ENCODE peak calls at places on chromosomes 2 and 18, in seven cellular contexts. One of them, this sample, is unnamed.

GRCh38 chr18:61972389-61973264 is 79.8 kb upstream of the RNF152 start:
- DNase-seq in HFF-Myc: no peak
- DNase-seq in GM12865: peak
- DNase-seq in choroid plexus epithelial cell: no peak
- DNase-seq in cardiac fibroblast: no peak
- DNase-seq in AG09309: no peak
- DNase-seq in AG10803: no peak
- DNase-seq in this sample: no peak

GRCh38 chr2:61887684-61888303 is 662 bp downstream of the CCT4 start:
- DNase-seq in HFF-Myc: no peak
- DNase-seq in GM12865: peak
- DNase-seq in choroid plexus epithelial cell: peak
- DNase-seq in cardiac fibroblast: peak
- DNase-seq in AG09309: no peak
- DNase-seq in AG10803: peak
- DNase-seq in this sample: peak

GRCh38 chr2:133602538-133602937 is 34.3 kb upstream of the NCKAP5 start:
- DNase-seq in HFF-Myc: no peak
- DNase-seq in GM12865: no peak
- DNase-seq in choroid plexus epithelial cell: no peak
- DNase-seq in cardiac fibroblast: peak
- DNase-seq in AG09309: no peak
- DNase-seq in AG10803: peak
- DNase-seq in this sample: no peak

GRCh38 chr18:56490942-56491341 is 147.4 kb downstream of the TXNL1 start:
- DNase-seq in HFF-Myc: no peak
- DNase-seq in GM12865: no peak
- DNase-seq in choroid plexus epithelial cell: no peak
- DNase-seq in cardiac fibroblast: no peak
- DNase-seq in AG09309: no peak
- DNase-seq in AG10803: no peak
- DNase-seq in this sample: no peak

GRCh38 chr2:199950396-199950795 is 4.9 kb downstream of the TYW5 start:
- DNase-seq in HFF-Myc: no peak
- DNase-seq in GM12865: no peak
- DNase-seq in choroid plexus epithelial cell: no peak
- DNase-seq in cardiac fibroblast: no peak
- DNase-seq in AG09309: no peak
- DNase-seq in AG10803: no peak
- DNase-seq in this sample: no peak

GRCh38 chr2:103003750-103004250 is 242.0 kb downstream of the TMEM182 start:
- DNase-seq in HFF-Myc: no peak
- DNase-seq in GM12865: no peak
- DNase-seq in choroid plexus epithelial cell: no peak
- DNase-seq in cardiac fibroblast: no peak
- DNase-seq in AG09309: no peak
- DNase-seq in AG10803: no peak
- DNase-seq in this sample: no peak

GRCh38 chr2:37740330-37740729 is 68.9 kb upstream of the CDC42EP3 start:
- DNase-seq in HFF-Myc: no peak
- DNase-seq in GM12865: no peak
- DNase-seq in choroid plexus epithelial cell: peak
- DNase-seq in cardiac fibroblast: peak
- DNase-seq in AG09309: no peak
- DNase-seq in AG10803: peak
- DNase-seq in this sample: no peak

GRCh38 chr2:26639685-26640240 is 1.4 kb downstream of the CIB4 start:
- DNase-seq in HFF-Myc: no peak
- DNase-seq in GM12865: no peak
- DNase-seq in choroid plexus epithelial cell: no peak
- DNase-seq in cardiac fibroblast: no peak
- DNase-seq in AG09309: no peak
- DNase-seq in AG10803: no peak
- DNase-seq in this sample: no peak

GRCh38 chr2:186984966-186985365 is 136.0 kb upstream of the ZSWIM2 start:
- DNase-seq in HFF-Myc: no peak
- DNase-seq in GM12865: no peak
- DNase-seq in choroid plexus epithelial cell: no peak
- DNase-seq in cardiac fibroblast: no peak
- DNase-seq in AG09309: no peak
- DNase-seq in AG10803: no peak
- DNase-seq in this sample: no peak

GRCh38 chr18:58756148-58756547 is 84.9 kb downstream of the MALT1 start:
- DNase-seq in HFF-Myc: no peak
- DNase-seq in GM12865: no peak
- DNase-seq in choroid plexus epithelial cell: no peak
- DNase-seq in cardiac fibroblast: no peak
- DNase-seq in AG09309: no peak
- DNase-seq in AG10803: no peak
- DNase-seq in this sample: no peak

GRCh38 chr2:240893363-240893828 is 2.6 kb downstream of the MAB21L4 start:
- DNase-seq in HFF-Myc: no peak
- DNase-seq in GM12865: no peak
- DNase-seq in choroid plexus epithelial cell: no peak
- DNase-seq in cardiac fibroblast: no peak
- DNase-seq in AG09309: no peak
- DNase-seq in AG10803: peak
- DNase-seq in this sample: peak

GRCh38 chr2:235406420-235406819 is 87.4 kb upstream of the AGAP1 start:
- DNase-seq in HFF-Myc: no peak
- DNase-seq in GM12865: no peak
- DNase-seq in choroid plexus epithelial cell: no peak
- DNase-seq in cardiac fibroblast: no peak
- DNase-seq in AG09309: no peak
- DNase-seq in AG10803: no peak
- DNase-seq in this sample: no peak

GRCh38 chr18:7084080-7084765 is 33.4 kb downstream of the LAMA1 start:
- DNase-seq in HFF-Myc: no peak
- DNase-seq in GM12865: peak
- DNase-seq in choroid plexus epithelial cell: peak
- DNase-seq in cardiac fibroblast: peak
- DNase-seq in AG09309: peak
- DNase-seq in AG10803: peak
- DNase-seq in this sample: peak

GRCh38 chr2:198177040-198177439 is 372.6 kb downstream of the PLCL1 start:
- DNase-seq in HFF-Myc: no peak
- DNase-seq in GM12865: no peak
- DNase-seq in choroid plexus epithelial cell: no peak
- DNase-seq in cardiac fibroblast: no peak
- DNase-seq in AG09309: no peak
- DNase-seq in AG10803: no peak
- DNase-seq in this sample: no peak

GRCh38 chr2:135742307-135742838 is 718 bp downstream of the UBXN4 start:
- DNase-seq in HFF-Myc: no peak
- DNase-seq in GM12865: peak
- DNase-seq in choroid plexus epithelial cell: peak
- DNase-seq in cardiac fibroblast: peak
- DNase-seq in AG09309: peak
- DNase-seq in AG10803: peak
- DNase-seq in this sample: peak

GRCh38 chr2:110714824-110715223 is 17.5 kb upstream of the ACOXL start:
- DNase-seq in HFF-Myc: no peak
- DNase-seq in GM12865: peak
- DNase-seq in choroid plexus epithelial cell: no peak
- DNase-seq in cardiac fibroblast: no peak
- DNase-seq in AG09309: no peak
- DNase-seq in AG10803: no peak
- DNase-seq in this sample: no peak

GRCh38 chr2:145769053-145769716 is 1249.3 kb upstream of the ZEB2 start:
- DNase-seq in HFF-Myc: no peak
- DNase-seq in GM12865: no peak
- DNase-seq in choroid plexus epithelial cell: no peak
- DNase-seq in cardiac fibroblast: no peak
- DNase-seq in AG09309: no peak
- DNase-seq in AG10803: no peak
- DNase-seq in this sample: no peak

GRCh38 chr18:79283341-79283879 is 112.3 kb upstream of the NFATC1 start:
- DNase-seq in HFF-Myc: no peak
- DNase-seq in GM12865: no peak
- DNase-seq in choroid plexus epithelial cell: no peak
- DNase-seq in cardiac fibroblast: no peak
- DNase-seq in AG09309: no peak
- DNase-seq in AG10803: no peak
- DNase-seq in this sample: no peak

GRCh38 chr18:56508637-56509036 is 129.8 kb downstream of the TXNL1 start:
- DNase-seq in HFF-Myc: no peak
- DNase-seq in GM12865: no peak
- DNase-seq in choroid plexus epithelial cell: no peak
- DNase-seq in cardiac fibroblast: no peak
- DNase-seq in AG09309: no peak
- DNase-seq in AG10803: no peak
- DNase-seq in this sample: no peak

DNA sequence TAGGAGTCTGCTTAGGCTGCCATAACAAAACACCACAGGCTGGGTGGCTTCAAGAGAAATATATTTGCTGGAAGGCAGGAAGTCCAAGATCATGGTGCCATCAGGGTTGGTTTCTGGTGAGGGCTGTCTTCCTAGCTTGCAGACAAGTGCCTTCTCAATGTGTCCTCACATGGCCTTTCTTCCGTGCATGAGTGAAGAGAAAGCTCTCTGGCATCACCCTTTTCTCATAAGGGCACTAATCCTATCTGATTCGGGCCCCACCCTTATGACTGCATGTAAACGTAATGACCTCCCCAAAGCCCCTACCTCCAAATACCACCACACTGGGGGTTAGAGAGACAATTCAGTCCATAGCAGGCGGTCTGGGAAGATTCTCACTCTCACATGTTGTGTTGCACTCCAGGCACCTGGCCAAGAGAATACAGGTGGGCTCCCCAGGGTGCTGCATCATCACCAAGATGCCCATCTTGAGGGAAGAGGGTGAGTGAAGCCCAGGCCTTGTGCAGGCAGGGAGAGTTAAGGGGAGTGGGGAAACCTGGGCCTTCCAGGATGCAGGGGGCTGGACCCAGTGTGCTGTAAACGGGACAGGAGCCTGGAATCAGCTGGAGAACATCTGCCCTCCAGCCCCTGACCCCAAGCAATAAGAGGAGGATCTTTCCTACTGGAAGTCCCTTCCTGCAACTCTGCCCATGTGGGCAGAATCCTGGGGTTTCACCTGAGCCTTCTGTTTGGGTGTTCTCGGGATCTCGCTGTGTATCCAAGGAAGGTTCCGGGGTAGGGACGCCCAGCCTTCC is 10.2 kb downstream of the CATIP start:
- DNase-seq in HFF-Myc: no peak
- DNase-seq in GM12865: no peak
- DNase-seq in choroid plexus epithelial cell: no peak
- DNase-seq in cardiac fibroblast: no peak
- DNase-seq in AG09309: no peak
- DNase-seq in AG10803: no peak
- DNase-seq in this sample: no peak
- H3K4me3 ChIP-seq in HFF-Myc: peak
- H3K4me3 ChIP-seq in GM12865: peak
- H3K4me3 ChIP-seq in choroid plexus epithelial cell: no peak
- H3K4me3 ChIP-seq in cardiac fibroblast: peak
- H3K4me3 ChIP-seq in AG09309: no peak
- H3K4me3 ChIP-seq in AG10803: no peak
- H3K4me3 ChIP-seq in this sample: no peak

DNA sequence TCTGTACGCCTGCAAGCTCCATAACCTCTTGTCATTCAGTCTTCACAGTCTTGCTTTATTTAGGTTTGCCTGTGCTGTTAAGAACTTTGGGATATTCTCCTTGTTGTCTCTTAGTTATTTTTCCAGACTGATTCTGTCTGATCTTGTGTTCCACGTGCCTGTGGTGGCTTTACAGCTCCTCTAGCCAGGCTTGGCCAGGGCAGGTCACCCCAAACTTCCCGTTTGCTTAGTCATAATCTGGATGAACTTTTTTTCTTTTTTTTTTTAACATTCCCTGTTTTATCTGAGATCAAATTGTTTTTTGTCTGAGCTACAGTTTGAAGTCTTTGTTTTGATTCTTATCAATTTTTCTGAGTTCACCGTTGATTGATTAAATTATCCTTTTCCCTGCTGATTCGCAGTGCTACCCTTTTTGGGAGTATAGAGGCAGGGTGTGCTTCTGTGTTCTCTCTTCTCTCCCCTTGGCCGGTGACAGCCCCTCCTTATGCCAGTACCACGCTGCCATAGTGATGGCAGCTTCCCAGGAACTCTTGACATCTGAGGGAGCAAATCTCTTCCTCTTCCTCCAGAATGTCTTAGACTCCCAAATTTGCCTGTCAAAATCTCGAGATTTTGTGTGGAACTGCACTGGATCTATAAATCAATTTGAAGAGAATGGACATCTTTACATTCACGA is 2.5 kb downstream of the SP100 start:
- DNase-seq in HFF-Myc: no peak
- DNase-seq in GM12865: no peak
- DNase-seq in choroid plexus epithelial cell: peak
- DNase-seq in cardiac fibroblast: peak
- DNase-seq in AG09309: peak
- DNase-seq in AG10803: peak
- DNase-seq in this sample: peak
- TF ChIP-seq CTCF in HFF-Myc: no peak
- TF ChIP-seq CTCF in GM12865: no peak
- TF ChIP-seq CTCF in choroid plexus epithelial cell: no peak
- TF ChIP-seq CTCF in cardiac fibroblast: no peak
- TF ChIP-seq CTCF in AG09309: no peak
- TF ChIP-seq CTCF in AG10803: no peak
- TF ChIP-seq CTCF in this sample: no peak

GRCh38 chr2:164786787-164787186 is 54.8 kb downstream of the COBLL1 start:
- DNase-seq in HFF-Myc: no peak
- DNase-seq in GM12865: no peak
- DNase-seq in choroid plexus epithelial cell: no peak
- DNase-seq in cardiac fibroblast: no peak
- DNase-seq in AG09309: no peak
- DNase-seq in AG10803: no peak
- DNase-seq in this sample: no peak

GRCh38 chr2:164782323-164782722 is 59.3 kb downstream of the COBLL1 start:
- DNase-seq in HFF-Myc: no peak
- DNase-seq in GM12865: no peak
- DNase-seq in choroid plexus epithelial cell: peak
- DNase-seq in cardiac fibroblast: peak
- DNase-seq in AG09309: peak
- DNase-seq in AG10803: peak
- DNase-seq in this sample: peak

GRCh38 chr2:164781394-164781793 is 60.2 kb downstream of the COBLL1 start:
- DNase-seq in HFF-Myc: no peak
- DNase-seq in GM12865: no peak
- DNase-seq in choroid plexus epithelial cell: no peak
- DNase-seq in cardiac fibroblast: no peak
- DNase-seq in AG09309: no peak
- DNase-seq in AG10803: no peak
- DNase-seq in this sample: no peak

GRCh38 chr2:164785447-164785846 is 56.2 kb downstream of the COBLL1 start:
- DNase-seq in HFF-Myc: no peak
- DNase-seq in GM12865: no peak
- DNase-seq in choroid plexus epithelial cell: peak
- DNase-seq in cardiac fibroblast: peak
- DNase-seq in AG09309: no peak
- DNase-seq in AG10803: peak
- DNase-seq in this sample: no peak

GRCh38 chr2:164784376-164784775 is 57.2 kb downstream of the COBLL1 start:
- DNase-seq in HFF-Myc: no peak
- DNase-seq in GM12865: no peak
- DNase-seq in choroid plexus epithelial cell: peak
- DNase-seq in cardiac fibroblast: peak
- DNase-seq in AG09309: peak
- DNase-seq in AG10803: peak
- DNase-seq in this sample: no peak
- H3K4me3 ChIP-seq in HFF-Myc: no peak
- H3K4me3 ChIP-seq in GM12865: no peak
- H3K4me3 ChIP-seq in choroid plexus epithelial cell: no peak
- H3K4me3 ChIP-seq in cardiac fibroblast: no peak
- H3K4me3 ChIP-seq in AG09309: no peak
- H3K4me3 ChIP-seq in AG10803: no peak
- H3K4me3 ChIP-seq in this sample: no peak

GRCh38 chr2:48727560-48727959 is 28.0 kb downstream of the LHCGR start:
- DNase-seq in HFF-Myc: no peak
- DNase-seq in GM12865: no peak
- DNase-seq in choroid plexus epithelial cell: peak
- DNase-seq in cardiac fibroblast: peak
- DNase-seq in AG09309: no peak
- DNase-seq in AG10803: peak
- DNase-seq in this sample: peak
- TF ChIP-seq CTCF in HFF-Myc: peak
- TF ChIP-seq CTCF in GM12865: no peak
- TF ChIP-seq CTCF in choroid plexus epithelial cell: peak
- TF ChIP-seq CTCF in cardiac fibroblast: peak
- TF ChIP-seq CTCF in AG09309: no peak
- TF ChIP-seq CTCF in AG10803: peak
- TF ChIP-seq CTCF in this sample: peak

This sample was measured in epithelial cell of esophagus.